ENCODE peak calls at places on chromosomes 4 and X, in nine cellular contexts. N is A549, L is transverse colon, H is suprapubic skin, R is K562, E is sigmoid colon, S is SK-N-SH, P is ovary, B is stomach. G is an unnamed sample.

GRCh38 chr4:140069068-140069467 is 84.9 kb downstream of the MAML3 start:
- DNase-seq in N (no peak), L (no peak), H (no peak), R (no peak), E (no peak), S (no peak), P (no peak), B (peak; percentile 46), G (no peak)

GRCh38 chr4:99219072-99219471 is at the start of gene ADH6:
- DNase-seq in N (no peak), L (peak; percentile 39), H (no peak), R (no peak), E (no peak), S (no peak), P (no peak), B (no peak), G (no peak)

GRCh38 chrX:152641996-152642395 is 4.3 kb downstream of the GABRQ start:
- DNase-seq in N (no peak), L (no peak), H (no peak), R (peak; percentile 34), E (no peak), S (peak; percentile 46), P (no peak), B (no peak), G (no peak)

GRCh38 chr4:69823048-69823447 is 36.9 kb downstream of the SULT1E1 start:
- DNase-seq in N (no peak), L (no peak), H (no peak), R (no peak), E (no peak), S (no peak), P (no peak), B (no peak), G (no peak)

GRCh38 chr4:119025916-119026661 is 109.5 kb upstream of the MYOZ2 start:
- DNase-seq in N (peak; percentile 38), L (peak; percentile 27), H (no peak), R (no peak), E (peak; percentile 89), S (no peak), P (no peak), B (no peak), G (peak; percentile 87)

GRCh38 chrX:1657367-1658082 is 42.7 kb downstream of the ASMT start:
- DNase-seq in N (no peak), L (peak; percentile 17), H (no peak), R (no peak), E (no peak), S (no peak), P (no peak), B (no peak), G (no peak)

GRCh38 chr4:184824081-184824775 is 1.5 kb downstream of the ACSL1 start:
- DNase-seq in N (no peak), L (no peak), H (no peak), R (no peak), E (no peak), S (no peak), P (no peak), B (no peak), G (no peak)

GRCh38 chr4:1009647-1010521 is 1.5 kb upstream of the FGFRL1 start:
- DNase-seq in N (no peak), L (peak; percentile 84), H (no peak), R (peak; percentile 88), E (peak; percentile 86), S (peak; percentile 97), P (peak; percentile 85), B (peak; percentile 79), G (peak; percentile 54)

GRCh38 chr4:153296424-153296823 is 48.1 kb upstream of the MND1 start:
- DNase-seq in N (no peak), L (peak; percentile 23), H (no peak), R (no peak), E (peak; percentile 74), S (no peak), P (peak; percentile 63), B (no peak), G (no peak)

GRCh38 chr4:2931765-2932560 is 31.2 kb downstream of the NOP14 start:
- DNase-seq in N (no peak), L (peak; percentile 61), H (peak; percentile 74), R (no peak), E (peak; percentile 80), S (no peak), P (peak; percentile 38), B (peak; percentile 60), G (peak; percentile 44)

GRCh38 chr4:148166132-148166531 is 276.1 kb downstream of the NR3C2 start:
- DNase-seq in N (no peak), L (no peak), H (no peak), R (no peak), E (no peak), S (no peak), P (peak; percentile 23), B (no peak), G (no peak)

GRCh38 chr4:176970853-176971252 is 178.1 kb upstream of the VEGFC start:
- DNase-seq in N (no peak), L (no peak), H (no peak), R (no peak), E (no peak), S (no peak), P (no peak), B (no peak), G (no peak)

GRCh38 chr4:76703123-76703490 is 194.8 kb downstream of the SOWAHB start:
- DNase-seq in N (no peak), L (no peak), H (no peak), R (no peak), E (no peak), S (no peak), P (no peak), B (no peak), G (no peak)

DNA sequence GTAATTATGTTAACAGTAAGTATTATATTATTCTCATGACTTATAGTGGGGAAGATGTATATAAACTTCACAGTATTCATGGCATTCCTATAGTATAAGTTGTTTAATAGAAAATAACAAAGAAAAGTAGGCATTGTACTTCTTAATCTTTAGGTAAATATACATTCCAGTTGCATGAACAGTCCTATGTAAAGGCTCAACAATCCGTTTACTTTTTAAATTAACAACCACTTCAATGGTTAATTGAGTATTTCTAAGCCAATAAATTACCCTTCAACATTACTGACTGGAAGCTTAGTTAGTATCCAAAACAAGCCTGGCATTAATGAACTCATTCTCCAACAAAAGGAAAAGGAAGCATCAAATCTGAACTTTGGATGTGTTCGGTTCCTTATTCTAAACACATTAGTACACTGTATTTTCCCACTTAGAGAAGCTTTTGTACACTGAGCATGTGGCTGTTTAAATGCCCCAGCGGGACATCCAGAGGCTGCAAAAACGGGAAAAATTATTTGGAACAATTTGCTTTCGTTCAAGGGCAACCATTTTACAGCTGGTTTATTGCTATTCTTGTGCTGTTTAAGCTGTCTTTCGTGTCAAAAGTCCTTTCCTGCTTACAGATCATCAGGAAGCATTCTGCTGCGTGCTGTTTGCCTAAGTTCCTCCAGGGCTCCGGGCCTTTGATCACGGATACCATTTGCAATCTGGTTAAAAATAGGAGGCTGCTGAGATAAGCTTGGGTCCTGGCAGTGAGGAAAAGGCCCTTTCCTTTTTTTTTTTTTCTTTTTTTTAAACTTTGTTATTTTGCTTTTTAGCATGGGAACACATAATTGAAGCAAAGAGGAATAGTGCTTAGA is 460.3 kb downstream of the SPRY1 start:
- DNase-seq in N (peak; percentile 3), L (peak; percentile 39), H (no peak), R (no peak), E (no peak), S (peak; percentile 41), P (peak; percentile 26), B (peak; percentile 36), G (peak; percentile 15)
- H3K4me3 ChIP-seq in N (no peak overlapping the region), L (no peak overlapping the region), H (peak overlapping the region; percentile 6), R (no peak overlapping the region), E (no peak overlapping the region), S (no peak overlapping the region), P (no peak overlapping the region), B (no peak overlapping the region), G (peak overlapping the region; percentile 23)

GRCh38 chrX:15600745-15601144 is at the start of gene ACE2:
- DNase-seq in N (no peak), L (no peak), H (no peak), R (no peak), E (no peak), S (no peak), P (no peak), B (no peak), G (no peak)
- H3K27ac ChIP-seq in N (no peak within 1 kb of the TSS), L (no peak within 1 kb of the TSS), H (no peak within 1 kb of the TSS), R (no peak within 1 kb of the TSS), E (no peak within 1 kb of the TSS), S (no peak within 1 kb of the TSS), P (no peak within 1 kb of the TSS), B (no peak within 1 kb of the TSS), G (no peak within 1 kb of the TSS)

GRCh38 chrX:103941201-103941975 is 21.0 kb upstream of the TMSB15B start:
- DNase-seq in N (peak; percentile 19), L (no peak), H (no peak), R (peak; percentile 28), E (no peak), S (peak; percentile 20), P (no peak), B (no peak), G (no peak)
- TF ChIP-seq EP300 in N (no peak), L (no peak), H (no peak), R (no peak), E (no peak), S (no peak), P (no peak), B (no peak), G (no peak)

GRCh38 chr4:105808030-105808429 is 87.2 kb upstream of the NPNT start:
- DNase-seq in N (no peak), L (no peak), H (no peak), R (no peak), E (no peak), S (no peak), P (no peak), B (no peak), G (no peak)

GRCh38 chr4:105805501-105806120 is 89.7 kb upstream of the NPNT start:
- DNase-seq in N (no peak), L (no peak), H (no peak), R (no peak), E (no peak), S (no peak), P (no peak), B (no peak), G (no peak)

GRCh38 chr4:105807496-105807895 is 87.8 kb upstream of the NPNT start:
- DNase-seq in N (no peak), L (no peak), H (no peak), R (no peak), E (no peak), S (no peak), P (no peak), B (no peak), G (no peak)

DNA sequence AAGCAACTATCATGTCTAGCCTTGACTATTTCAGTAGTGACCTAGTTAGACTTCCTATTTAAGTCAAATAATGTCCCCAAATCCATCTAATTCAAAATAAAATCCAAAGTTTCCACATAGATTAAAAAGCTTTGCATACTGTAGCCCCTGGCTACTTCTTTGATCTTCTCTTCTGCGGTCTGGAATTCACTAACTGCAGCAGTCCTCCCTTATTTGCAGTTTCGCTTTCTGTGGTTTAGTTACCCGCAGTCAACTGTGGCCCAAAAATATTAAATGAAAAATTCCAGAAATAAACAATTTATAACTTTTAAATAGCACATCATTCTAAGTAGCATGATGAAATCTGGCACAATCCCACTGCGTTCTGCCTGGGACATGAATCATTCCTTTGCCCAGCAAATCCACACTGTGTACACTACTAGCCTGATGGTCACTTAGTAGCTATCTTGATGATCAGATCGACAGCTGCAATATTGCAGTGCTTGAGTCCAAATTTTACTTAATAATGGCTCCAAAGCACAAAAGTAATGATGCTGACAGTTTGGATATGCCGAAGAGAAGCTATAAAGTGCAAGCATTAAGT is 86.7 kb upstream of the NPNT start:
- DNase-seq in N (no peak), L (no peak), H (no peak), R (no peak), E (no peak), S (peak; percentile 13), P (no peak), B (no peak), G (no peak)
- H3K4me3 ChIP-seq in N (no peak overlapping the region), L (no peak overlapping the region), H (no peak overlapping the region), R (no peak overlapping the region), E (no peak overlapping the region), S (peak overlapping the region; percentile 47), P (no peak overlapping the region), B (peak overlapping the region; percentile 12), G (no peak overlapping the region)

GRCh38 chrX:39518451-39519212 is 579.1 kb downstream of the BCOR start:
- DNase-seq in N (no peak), L (no peak), H (no peak), R (no peak), E (peak; percentile 72), S (peak; percentile 55), P (no peak), B (peak; percentile 28), G (no peak)
- H3K27ac ChIP-seq in N (no peak overlapping the region), L (peak overlapping the region; percentile 35), H (no peak overlapping the region), R (no peak overlapping the region), E (peak overlapping the region; percentile 63), S (no peak overlapping the region), P (no peak overlapping the region), B (no peak overlapping the region), G (peak overlapping the region; percentile 20)

G was measured in tibial nerve.